ENCODE peak calls at places on chromosomes 2 and 18, in six cellular contexts. L is HCT116, U is H1, F is K562, E is HepG2, W is GM12878. Y is an unnamed sample.

GRCh38 chr2:197078535-197078934 is 152.0 kb upstream of the PGAP1 start:
- DNase-seq in L (no peak), U (no peak), F (no peak), E (no peak), W (no peak), Y (no peak)

GRCh38 chr2:65073879-65074565 is 17.8 kb downstream of the CEP68 start:
- DNase-seq in L (no peak), U (peak), F (no peak), E (no peak), W (no peak), Y (no peak)

GRCh38 chr2:28389399-28390240 is 3.0 kb upstream of the FOSL2 start:
- DNase-seq in L (no peak), U (no peak), F (no peak), E (no peak), W (no peak), Y (no peak)

GRCh38 chr2:47695800-47696477 is 87.0 kb upstream of the MSH6 start:
- DNase-seq in L (no peak), U (peak), F (no peak), E (no peak), W (no peak), Y (peak)

GRCh38 chr2:10353931-10354330 is 51.2 kb downstream of the HPCAL1 start:
- DNase-seq in L (no peak), U (no peak), F (no peak), E (no peak), W (no peak), Y (no peak)

GRCh38 chr2:239934571-239935171 is 90.5 kb downstream of the NDUFA10 start:
- DNase-seq in L (peak), U (peak), F (peak), E (peak), W (no peak), Y (peak)

GRCh38 chr18:48923746-48924580 is 26.8 kb downstream of the SMAD7 start:
- DNase-seq in L (no peak), U (no peak), F (no peak), E (no peak), W (no peak), Y (no peak)

GRCh38 chr2:119958642-119959268 is 54.1 kb upstream of the EPB41L5 start:
- DNase-seq in L (no peak), U (no peak), F (no peak), E (no peak), W (no peak), Y (no peak)

GRCh38 chr2:193963472-193964119 is 1693.4 kb upstream of the SLC39A10 start:
- DNase-seq in L (peak), U (peak), F (peak), E (peak), W (no peak), Y (peak)

GRCh38 chr2:73944714-73945113 is 18.0 kb downstream of the DGUOK start:
- DNase-seq in L (no peak), U (no peak), F (no peak), E (no peak), W (no peak), Y (no peak)
- TF ChIP-seq ATF3 in L (no peak), U (no peak), F (no peak), E (no peak), W (no peak), Y (no peak)

GRCh38 chr2:102142829-102143449 is 393 bp downstream of the IL1R1 start:
- DNase-seq in L (no peak), U (peak), F (peak), E (peak), W (no peak), Y (peak)

GRCh38 chr2:102144128-102144527 is 1.6 kb downstream of the IL1R1 start:
- DNase-seq in L (no peak), U (no peak), F (no peak), E (no peak), W (no peak), Y (no peak)

GRCh38 chr2:102145107-102145506 is 2.6 kb downstream of the IL1R1 start:
- DNase-seq in L (no peak), U (no peak), F (no peak), E (no peak), W (no peak), Y (no peak)

GRCh38 chr2:102141915-102142828 is at the start of gene IL1R1:
- DNase-seq in L (no peak), U (peak), F (peak), E (peak), W (no peak), Y (peak)

DNA sequence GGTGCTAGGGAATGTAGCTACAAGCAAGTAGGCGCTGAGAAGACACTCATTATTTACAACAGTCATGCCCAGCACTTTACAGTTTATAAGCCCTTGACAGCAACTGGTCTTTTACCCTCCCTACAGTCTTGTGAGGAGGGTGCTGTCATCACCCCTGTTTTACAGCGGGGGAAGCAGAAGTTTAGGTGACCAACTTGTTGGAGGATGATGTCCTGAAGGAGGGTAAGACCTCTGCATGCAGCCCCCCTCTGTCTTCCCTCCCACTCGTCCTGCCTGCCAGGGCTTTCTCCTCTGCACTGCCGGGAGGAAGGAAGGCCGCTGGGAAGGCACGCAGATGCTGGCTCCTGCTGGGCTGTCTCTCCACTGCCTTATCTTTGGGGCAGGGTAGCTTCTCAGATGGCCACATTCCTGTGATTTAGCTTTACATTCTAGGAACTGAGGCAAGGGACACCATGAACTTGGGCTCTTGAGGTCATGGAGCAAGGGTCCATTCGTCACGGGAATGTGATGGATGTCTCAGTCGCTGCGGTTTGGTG is 972 bp downstream of the IL1R1 start:
- DNase-seq in L (no peak), U (no peak), F (peak), E (peak), W (no peak), Y (no peak)
- TF ChIP-seq ATF3 in L (no peak), U (no peak), F (no peak), E (no peak), W (no peak), Y (no peak)

DNA sequence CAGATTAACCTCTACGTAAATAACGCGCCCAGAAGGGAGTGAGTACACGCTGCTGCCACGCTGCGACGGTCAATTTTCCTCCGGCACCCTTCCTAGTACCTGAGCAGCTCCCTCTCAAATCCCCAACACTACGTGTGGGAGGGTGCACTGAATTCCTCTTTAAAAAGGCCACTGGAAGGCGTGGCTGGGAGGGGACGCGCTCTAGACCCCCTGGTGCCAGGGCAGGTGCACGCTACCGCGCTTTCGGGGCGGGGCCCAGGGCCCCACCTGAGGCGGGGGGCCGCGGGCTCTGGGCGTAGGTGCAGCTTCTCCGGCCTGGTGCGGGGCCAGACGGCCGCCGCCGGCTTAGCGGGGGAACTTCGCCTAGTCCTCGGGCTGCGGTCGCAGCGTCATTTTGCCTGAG is 668 bp upstream of the ANKRD12 start:
- DNase-seq in L (peak), U (peak), F (peak), E (peak), W (no peak), Y (peak)
- TF ChIP-seq ATF3 in L (no peak), U (no peak), F (no peak), E (no peak), W (no peak), Y (no peak)

GRCh38 chr18:2147866-2148265 is 423.4 kb downstream of the METTL4 start:
- DNase-seq in L (no peak), U (no peak), F (no peak), E (no peak), W (no peak), Y (no peak)
- TF ChIP-seq ATF3 in L (no peak), U (no peak), F (no peak), E (no peak), W (no peak), Y (no peak)

GRCh38 chr2:218024336-218024735 is 21.5 kb upstream of the TNS1 start:
- DNase-seq in L (no peak), U (peak), F (no peak), E (no peak), W (no peak), Y (peak)

GRCh38 chr2:218022851-218023530 is 20.2 kb upstream of the TNS1 start:
- DNase-seq in L (no peak), U (peak), F (no peak), E (no peak), W (no peak), Y (peak)

GRCh38 chr2:218024871-218025270 is 22.1 kb upstream of the TNS1 start:
- DNase-seq in L (no peak), U (peak), F (no peak), E (no peak), W (no peak), Y (no peak)

GRCh38 chr2:218022131-218022850 is 19.5 kb upstream of the TNS1 start:
- DNase-seq in L (no peak), U (peak), F (no peak), E (no peak), W (no peak), Y (peak)

DNA sequence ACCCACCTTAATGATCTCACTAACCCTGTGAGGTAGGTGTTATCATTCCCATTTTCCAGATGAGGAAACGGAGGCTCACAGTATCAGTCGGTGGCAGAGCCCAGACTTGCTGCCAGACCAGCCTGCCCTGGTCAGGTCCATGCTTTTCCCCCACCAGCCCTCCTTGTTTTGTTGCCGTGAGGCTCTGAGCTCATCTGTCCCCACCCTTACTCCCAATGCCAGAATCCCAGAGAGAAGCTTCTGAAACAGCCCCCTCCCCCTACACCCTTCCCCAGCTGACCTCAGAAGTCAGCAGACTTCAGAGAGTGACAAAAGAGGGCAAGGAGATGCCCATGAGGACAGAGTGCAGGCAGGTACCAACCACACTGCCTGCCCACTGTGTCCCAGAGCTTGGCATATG is 20.8 kb upstream of the TNS1 start:
- DNase-seq in L (no peak), U (no peak), F (no peak), E (no peak), W (no peak), Y (no peak)
- TF ChIP-seq ATF3 in L (no peak), U (no peak), F (no peak), E (no peak), W (no peak), Y (no peak)

GRCh38 chr18:55650363-55650870 is 62.4 kb upstream of the TCF4 start:
- DNase-seq in L (no peak), U (no peak), F (no peak), E (no peak), W (no peak), Y (no peak)

GRCh38 chr18:55647331-55647730 is 59.3 kb upstream of the TCF4 start:
- DNase-seq in L (no peak), U (no peak), F (no peak), E (no peak), W (no peak), Y (no peak)

GRCh38 chr18:55651236-55651635 is 63.2 kb upstream of the TCF4 start:
- DNase-seq in L (no peak), U (no peak), F (no peak), E (no peak), W (no peak), Y (no peak)
- TF ChIP-seq ATF3 in L (no peak), U (no peak), F (no peak), E (no peak), W (no peak), Y (no peak)

GRCh38 chr2:101063352-101063751 is 61.3 kb downstream of the RPL31 start:
- DNase-seq in L (no peak), U (no peak), F (no peak), E (peak), W (no peak), Y (no peak)
- TF ChIP-seq ATF3 in L (no peak), U (no peak), F (no peak), E (no peak), W (no peak), Y (no peak)

DNA sequence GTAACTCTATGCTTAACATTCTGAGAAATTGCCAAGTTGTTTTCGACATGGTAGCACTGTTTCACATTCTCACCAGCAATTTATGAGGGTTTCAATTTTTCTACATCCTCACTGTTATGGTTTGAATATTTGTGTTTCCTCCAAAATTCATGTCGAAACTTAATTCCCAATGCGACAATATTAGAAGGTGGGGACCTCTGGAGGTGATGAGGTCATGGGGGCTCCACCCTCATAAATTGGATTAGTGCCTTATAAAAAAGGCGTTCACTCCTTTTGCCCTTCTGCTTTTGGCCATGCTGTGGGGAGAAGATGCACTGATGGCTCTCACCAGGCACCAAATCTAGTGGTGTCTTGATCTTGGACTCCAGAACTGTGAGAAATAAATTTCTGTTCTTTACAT is 110.3 kb downstream of the HRH4 start:
- DNase-seq in L (no peak), U (no peak), F (no peak), E (no peak), W (no peak), Y (no peak)
- TF ChIP-seq ATF3 in L (no peak), U (no peak), F (no peak), E (no peak), W (no peak), Y (no peak)

GRCh38 chr2:45585267-45585861 is 25.7 kb downstream of the SRBD1 start:
- DNase-seq in L (peak), U (no peak), F (peak), E (peak), W (no peak), Y (no peak)
- TF ChIP-seq ATF3 in L (no peak), U (no peak), F (no peak), E (no peak), W (no peak), Y (no peak)